ENCODE peak calls at places on chromosomes 11 and 22, in ten cellular contexts. P is heart left ventricle; C is stimulated activated CD8-positive, alpha-beta memory T cell treated with anti-CD3 and anti-CD28 coated beads, Interleukin-7, amount 100 ng/mL, for 24 hours; U is DMS153; A is activated naive CD8-positive, alpha-beta T cell treated with anti-CD3 and anti-CD28 coated beads for 36 hours; N is LNCaP clone FGC; J is cardiac fibroblast; M is iPS DF 6.9; D is activated T-cell treated with anti-CD3 and anti-CD28 coated beads, Interleukin-2, amount 50 U/mL, for 1 hour; S is AG04449. H is an unnamed sample.
A peak's percentile ranks its signal among the peaks of the same experiment; 100 is the strongest.

GRCh38 chr11:111566324-111566723 is 25.8 kb downstream of the LAYN start:
- DNase-seq in C (no peak), A (no peak), J (no peak), D (no peak), M (no peak), S (no peak), P (no peak), U (no peak), N (no peak), H (no peak)

GRCh38 chr11:69018924-69019323 is 5.9 kb upstream of the MRGPRF start:
- DNase-seq in U (no peak), N (no peak), S (peak; percentile 34), A (no peak), M (no peak), P (no peak), D (no peak), J (no peak), C (no peak), H (no peak)

GRCh38 chr11:62108017-62108750 is 15.6 kb upstream of the INCENP start:
- DNase-seq in D (no peak), M (no peak), P (no peak), J (peak; percentile 86), A (no peak), N (peak; percentile 35), C (no peak), S (no peak), U (peak; percentile 33), H (no peak)

GRCh38 chr11:72743321-72744221 is 8.6 kb downstream of the ARAP1 start:
- DNase-seq in C (no peak), N (no peak), J (no peak), S (no peak), U (no peak), P (peak; percentile 44), M (no peak), D (no peak), A (no peak), H (no peak)

GRCh38 chr11:66328036-66328306 is 8.3 kb downstream of the RIN1 start:
- DNase-seq in P (no peak), A (no peak), U (no peak), S (no peak), M (no peak), C (no peak), D (no peak), J (no peak), N (no peak), H (no peak)

GRCh38 chr11:117713676-117714075 is 83.3 kb downstream of the DSCAML1 start:
- DNase-seq in A (no peak), D (no peak), P (no peak), M (no peak), U (peak; percentile 25), C (no peak), S (no peak), N (no peak), J (no peak), H (no peak)

GRCh38 chr22:31846161-31847115 is 92.6 kb downstream of the DEPDC5 start:
- DNase-seq in N (no peak), S (peak; percentile 4), D (no peak), M (no peak), A (peak; percentile 11), P (no peak), J (peak; percentile 46), U (no peak), C (no peak), H (no peak)

GRCh38 chr11:118953265-118953664 is 2.8 kb upstream of the UPK2 start:
- DNase-seq in P (no peak), N (no peak), J (peak; percentile 27), D (no peak), C (no peak), U (peak; percentile 40), A (no peak), S (no peak), M (no peak), H (no peak)

GRCh38 chr22:23755711-23756110 is 1.5 kb upstream of the VPREB3 start:
- DNase-seq in J (no peak), S (no peak), D (no peak), A (no peak), M (no peak), N (no peak), U (no peak), P (no peak), C (no peak), H (no peak)

GRCh38 chr11:72573380-72573949 is 100.8 kb downstream of the PDE2A start:
- DNase-seq in P (no peak), M (no peak), A (peak; percentile 27), S (no peak), U (no peak), D (no peak), J (peak; percentile 53), C (no peak), N (no peak), H (peak; percentile 54)

GRCh38 chr11:79018371-79018849 is 422.4 kb downstream of the TENM4 start:
- DNase-seq in J (peak; percentile 72), S (peak; percentile 53), A (no peak), M (no peak), N (no peak), P (no peak), U (no peak), C (no peak), D (no peak), H (no peak)

GRCh38 chr11:125167954-125168821 is 3.6 kb downstream of the PKNOX2 start:
- DNase-seq in C (no peak), M (no peak), J (no peak), P (no peak), D (no peak), U (no peak), N (peak; percentile 81), A (no peak), S (peak; percentile 26), H (no peak)

GRCh38 chr11:68266936-68267880 is 4.6 kb downstream of the C11orf24 start:
- DNase-seq in A (no peak), U (no peak), J (no peak), P (no peak), N (no peak), D (no peak), S (no peak), C (no peak), M (no peak), H (no peak)

GRCh38 chr22:38949889-38950405 is 7.5 kb upstream of the APOBEC3A start:
- DNase-seq in M (no peak), J (no peak), C (no peak), D (no peak), N (no peak), S (no peak), A (no peak), P (no peak), U (no peak), H (no peak)

GRCh38 chr11:41113160-41113559 is 346.3 kb downstream of the LRRC4C start:
- DNase-seq in P (no peak), A (no peak), C (no peak), M (no peak), N (no peak), S (no peak), J (no peak), U (no peak), D (no peak), H (no peak)

GRCh38 chr11:118998822-118999221 is 884 bp downstream of the CENATAC start:
- DNase-seq in M (no peak), P (no peak), C (no peak), A (no peak), S (no peak), D (no peak), J (peak; percentile 79), N (no peak), U (no peak), H (no peak)

GRCh38 chr22:42270178-42270511 is 308 bp downstream of the TCF20 start:
- DNase-seq in J (no peak), S (no peak), P (no peak), M (no peak), N (no peak), D (no peak), A (peak; percentile 50), C (no peak), U (no peak), H (no peak)

GRCh38 chr11:6233984-6234313 is 487 bp downstream of the FHIP1B start:
- DNase-seq in A (peak; percentile 12), C (no peak), M (no peak), S (no peak), P (no peak), J (no peak), D (no peak), U (no peak), N (no peak), H (no peak)

GRCh38 chr11:48172818-48173609 is 43.6 kb upstream of the OR4B1 start:
- DNase-seq in J (peak; percentile 72), P (peak; percentile 82), U (peak; percentile 27), C (peak; percentile 24), N (no peak), D (peak; percentile 68), A (peak; percentile 38), M (peak; percentile 37), S (no peak), H (peak; percentile 75)

GRCh38 chr11:100888836-100889235 is 201.7 kb downstream of the ARHGAP42 start:
- DNase-seq in N (no peak), D (no peak), P (no peak), C (no peak), J (no peak), U (no peak), M (no peak), A (no peak), S (no peak), H (no peak)

GRCh38 chr22:30206964-30207363 is 39.6 kb downstream of the LIF start:
- DNase-seq in J (peak; percentile 98), S (peak; percentile 80), M (no peak), P (no peak), N (no peak), A (no peak), C (no peak), D (no peak), U (no peak), H (no peak)

GRCh38 chr22:29481265-29482000 is 1.4 kb downstream of the NEFH start:
- DNase-seq in M (peak; percentile 68), P (no peak), D (no peak), J (no peak), N (no peak), S (no peak), C (no peak), A (no peak), U (no peak), H (no peak)

GRCh38 chr22:26601726-26602125 is 11.8 kb upstream of the TPST2 start:
- DNase-seq in N (no peak), A (no peak), P (no peak), M (no peak), D (no peak), U (no peak), C (no peak), J (no peak), S (no peak), H (no peak)

GRCh38 chr11:15968461-15969130 is 387.8 kb downstream of the SOX6 start:
- DNase-seq in D (no peak), A (no peak), J (peak; percentile 30), P (no peak), S (no peak), N (no peak), M (no peak), C (no peak), U (peak; percentile 33), H (no peak)

GRCh38 chr11:57597461-57597892 is at the start of gene SERPING1:
- DNase-seq in C (no peak), N (no peak), D (no peak), S (no peak), P (peak; percentile 67), A (no peak), J (peak; percentile 44), U (no peak), M (no peak), H (peak; percentile 84)

GRCh38 chr11:126305699-126306098 is 1.8 kb downstream of the DCPS start:
- DNase-seq in N (no peak), S (no peak), P (no peak), J (no peak), M (no peak), D (no peak), C (no peak), U (no peak), A (no peak), H (no peak)

GRCh38 chr11:61791737-61792309 is 576 bp downstream of the TMEM258 start:
- DNase-seq in P (peak; percentile 58), C (no peak), U (peak; percentile 44), A (peak; percentile 51), J (peak; percentile 95), N (peak; percentile 67), M (no peak), S (peak; percentile 42), D (no peak), H (peak; percentile 86)

GRCh38 chr11:20015529-20016427 is 144.5 kb downstream of the DBX1 start:
- DNase-seq in A (no peak), P (no peak), C (no peak), D (no peak), S (no peak), N (no peak), J (no peak), M (no peak), U (no peak), H (no peak)

H was measured in sciatic nerve.